ENCODE peak calls at places on chromosomes 12 and 14, in six cellular contexts. R, L, A, O, C and D are unnamed samples.

GRCh38 chr12:90909069-90909676 is 45.8 kb downstream of the CCER1 start:
- DNase-seq in R (peak; percentile 75), L (no peak), A (peak; percentile 82), O (no peak), C (no peak), D (peak; percentile 73)

GRCh38 chr12:129571901-129572494 is 331.8 kb downstream of the TMEM132D start:
- DNase-seq in R (no peak), L (no peak), A (no peak), O (no peak), C (no peak), D (no peak)

GRCh38 chr14:62269204-62269603 is 507.0 kb downstream of the SNAPC1 start:
- DNase-seq in R (no peak), L (no peak), A (no peak), O (no peak), C (no peak), D (peak; percentile 45)

GRCh38 chr12:67447180-67447579 is 178.0 kb downstream of the CAND1 start:
- DNase-seq in R (no peak), L (no peak), A (no peak), O (no peak), C (no peak), D (no peak)

GRCh38 chr12:40263616-40264409 is 39.0 kb downstream of the LRRK2 start:
- DNase-seq in R (no peak), L (no peak), A (no peak), O (no peak), C (no peak), D (no peak)

GRCh38 chr12:8037046-8037663 is 4.6 kb downstream of the FOXJ2 start:
- DNase-seq in R (no peak), L (no peak), A (no peak), O (no peak), C (no peak), D (no peak)

GRCh38 chr14:95431199-95432145 is 85.0 kb downstream of the SYNE3 start:
- DNase-seq in R (peak; percentile 44), L (no peak), A (peak; percentile 31), O (no peak), C (no peak), D (peak; percentile 71)

GRCh38 chr14:104318558-104319488 is 180.4 kb downstream of the KIF26A start:
- DNase-seq in R (no peak), L (peak; percentile 35), A (no peak), O (no peak), C (no peak), D (no peak)

GRCh38 chr12:30136661-30137060 is 352.9 kb upstream of the TMTC1 start:
- DNase-seq in R (no peak), L (no peak), A (no peak), O (no peak), C (no peak), D (no peak)

GRCh38 chr12:30138483-30138882 is 354.7 kb upstream of the TMTC1 start:
- DNase-seq in R (no peak), L (no peak), A (peak; percentile 19), O (no peak), C (no peak), D (no peak)

GRCh38 chr12:30134229-30134628 is 350.5 kb upstream of the TMTC1 start:
- DNase-seq in R (peak; percentile 64), L (no peak), A (no peak), O (no peak), C (no peak), D (no peak)
- TF ChIP-seq CTCF in R (peak; percentile 58), L (no peak), A (no peak), O (no peak), C (peak; percentile 17), D (no peak)

GRCh38 chr12:62793256-62794217 is 141.4 kb downstream of the PPM1H start:
- DNase-seq in R (peak; percentile 90), L (peak; percentile 91), A (peak; percentile 98), O (peak; percentile 93), C (peak; percentile 94), D (peak; percentile 94)

GRCh38 chr12:62787023-62787422 is 147.9 kb downstream of the PPM1H start:
- DNase-seq in R (no peak), L (no peak), A (no peak), O (no peak), C (no peak), D (no peak)

GRCh38 chr12:62787606-62788005 is 147.3 kb downstream of the PPM1H start:
- DNase-seq in R (no peak), L (no peak), A (no peak), O (no peak), C (no peak), D (no peak)

GRCh38 chr12:62792526-62792925 is 142.4 kb downstream of the PPM1H start:
- DNase-seq in R (no peak), L (no peak), A (no peak), O (no peak), C (no peak), D (no peak)

GRCh38 chr12:62789856-62790255 is 145.1 kb downstream of the PPM1H start:
- DNase-seq in R (no peak), L (no peak), A (no peak), O (no peak), C (no peak), D (no peak)
- H3K4me3 ChIP-seq in R (no peak overlapping the region), L (no peak overlapping the region), A (no peak overlapping the region), O (no peak overlapping the region), C (no peak overlapping the region), D (no peak overlapping the region)

DNA sequence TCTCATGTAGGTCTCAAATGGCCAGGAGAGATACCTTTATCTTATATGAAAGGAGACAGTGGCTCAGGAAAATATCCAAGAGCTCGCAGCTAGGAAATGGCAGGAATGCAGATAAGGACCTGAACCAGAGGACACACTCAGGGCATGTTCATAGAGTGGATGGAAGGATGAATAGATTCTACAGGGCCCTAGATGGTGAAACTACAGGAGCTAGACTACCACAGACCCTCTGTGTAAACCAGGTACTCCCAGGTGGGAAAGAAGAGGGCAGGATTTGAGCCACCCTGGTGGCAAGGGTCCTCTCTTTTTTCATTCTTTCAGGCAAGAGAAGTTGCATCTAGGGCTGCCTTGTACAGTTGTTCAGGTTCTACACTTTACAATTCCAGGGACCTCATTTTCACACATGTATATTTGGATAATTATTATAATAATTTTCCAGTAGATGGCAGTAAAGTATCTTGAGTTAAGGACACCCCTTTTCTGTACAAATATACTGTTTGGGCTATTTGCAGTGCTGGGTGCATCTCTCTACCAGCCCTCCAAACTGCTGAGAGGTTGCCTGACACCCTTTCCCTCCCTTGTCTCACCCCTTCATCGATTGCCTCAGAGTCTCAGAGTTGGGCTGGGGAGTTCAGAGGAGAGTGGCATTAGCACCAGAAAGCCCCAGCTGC is 10.5 kb upstream of the ZDHHC22 start:
- DNase-seq in R (peak; percentile 82), L (no peak), A (peak; percentile 49), O (no peak), C (no peak), D (peak; percentile 23)
- TF ChIP-seq CTCF in R (peak; percentile 61), L (no peak), A (no peak), O (no peak), C (peak; percentile 10), D (peak; percentile 23)

DNA sequence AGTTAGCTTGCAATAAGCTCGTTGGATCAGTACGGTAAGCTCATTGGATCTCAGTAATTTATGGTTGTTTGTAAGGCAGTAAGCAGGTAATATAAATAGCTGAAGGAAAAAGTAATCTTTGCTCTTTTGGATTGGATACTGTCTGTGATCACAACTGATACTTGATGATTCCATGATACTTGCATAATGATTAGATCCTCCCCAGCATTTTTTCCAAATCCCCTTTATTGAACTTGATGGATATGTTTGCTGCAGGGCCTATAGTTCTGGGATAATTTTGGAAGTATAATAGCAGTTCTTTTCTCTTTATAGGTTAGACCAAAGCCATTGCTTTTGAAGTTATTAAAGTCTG is 5.2 kb downstream of the MDM2 start:
- DNase-seq in R (no peak), L (no peak), A (no peak), O (no peak), C (no peak), D (no peak)
- H3K4me3 ChIP-seq in R (no peak overlapping the region), L (no peak overlapping the region), A (peak overlapping the region; percentile 58), O (no peak overlapping the region), C (no peak overlapping the region), D (no peak overlapping the region)

DNA sequence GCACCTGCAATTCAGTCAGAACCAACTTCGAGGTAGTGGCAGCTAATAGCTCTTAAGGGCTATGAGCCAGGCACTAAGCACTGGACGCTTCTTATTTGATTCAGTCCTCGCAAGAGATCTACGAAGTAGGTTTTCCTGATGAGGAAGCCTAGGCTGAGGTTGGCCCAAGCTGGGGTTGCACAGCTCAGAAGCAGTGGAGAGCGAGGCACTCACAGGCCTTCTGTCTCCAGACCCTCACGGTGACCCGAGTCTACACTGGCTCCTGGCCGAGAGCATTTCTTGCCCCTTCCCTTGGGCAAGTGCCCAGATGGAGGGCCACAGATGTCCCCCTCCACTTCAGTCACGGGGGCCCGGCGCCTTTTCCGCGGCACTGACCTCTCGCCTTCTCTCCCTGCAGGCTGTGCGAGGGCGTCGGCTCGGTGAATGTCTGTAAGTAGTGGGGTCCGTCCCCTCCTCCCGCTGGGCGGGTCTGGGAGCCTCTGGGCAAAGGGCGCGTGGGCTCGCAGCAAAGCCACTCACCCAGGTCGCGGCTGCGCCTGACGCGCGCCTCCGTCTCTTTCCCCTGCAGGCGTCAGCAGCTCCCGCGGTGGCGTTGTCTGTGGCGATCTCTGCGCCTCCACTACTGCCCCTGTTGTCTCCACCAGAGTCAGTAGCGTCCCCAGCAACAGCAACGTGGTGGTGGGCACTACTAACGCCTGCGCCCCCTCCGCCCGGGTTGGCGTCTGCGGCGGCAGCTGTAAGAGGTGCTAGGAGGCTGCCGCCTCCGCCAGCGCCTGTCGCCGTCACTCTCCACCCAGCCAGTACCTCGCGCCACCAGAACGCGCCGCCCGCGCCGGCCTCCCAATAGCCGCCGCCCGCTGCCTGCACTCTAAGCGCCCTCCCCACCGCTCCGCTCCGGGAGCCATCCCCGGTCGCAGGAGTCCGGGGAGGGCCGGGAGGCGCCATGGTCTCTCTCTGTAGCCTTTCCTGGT is 13.1 kb downstream of the KRT83 start:
- DNase-seq in R (peak; percentile 59), L (no peak), A (peak; percentile 24), O (no peak), C (no peak), D (no peak)
- TF ChIP-seq CTCF in R (no peak), L (no peak), A (peak; percentile 18), O (peak; percentile 8), C (peak; percentile 1), D (no peak)

GRCh38 chr14:54211562-54212308 is 185.1 kb upstream of the CDKN3 start:
- DNase-seq in R (peak; percentile 99), L (no peak), A (peak; percentile 93), O (no peak), C (peak; percentile 60), D (peak; percentile 87)
- H3K4me3 ChIP-seq in R (peak overlapping the region; percentile 25), L (no peak overlapping the region), A (no peak overlapping the region), O (no peak overlapping the region), C (no peak overlapping the region), D (no peak overlapping the region)

DNA sequence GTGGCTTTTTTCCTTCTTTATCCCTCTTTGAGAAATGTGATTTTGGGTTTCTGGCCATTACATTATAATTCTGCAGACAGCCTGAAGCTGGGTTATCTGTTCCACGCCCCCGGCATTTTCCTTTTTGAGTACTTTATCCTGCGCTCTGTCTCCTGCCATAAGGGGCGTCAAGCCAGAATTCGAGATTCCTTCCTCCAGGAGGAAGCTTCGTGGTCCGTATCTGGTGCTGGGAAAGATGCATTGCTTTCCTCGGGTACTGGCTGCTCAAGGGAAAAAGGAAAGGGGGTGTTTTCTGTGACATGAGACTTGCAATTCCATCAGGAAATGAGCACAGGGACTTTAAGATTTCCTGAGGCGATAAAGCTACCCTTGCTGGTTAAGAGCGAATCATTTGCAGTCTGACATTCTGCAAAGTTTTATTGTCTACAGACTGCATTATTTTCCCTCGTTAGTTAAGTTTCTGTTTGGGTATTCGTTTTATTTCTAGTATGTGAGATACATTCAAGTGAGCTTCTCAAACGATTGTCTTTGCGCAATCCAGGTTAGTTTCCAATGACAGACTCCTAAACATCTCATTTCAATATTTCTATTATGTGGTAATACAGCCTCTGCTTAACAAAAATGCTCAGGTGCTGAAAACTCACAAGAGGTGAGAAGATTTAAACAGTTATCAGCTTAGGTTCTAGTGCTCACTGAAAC is 706 bp downstream of the AKAP5 start:
- DNase-seq in R (peak; percentile 50), L (peak; percentile 43), A (peak; percentile 61), O (no peak), C (peak; percentile 2), D (peak; percentile 45)
- TF ChIP-seq CTCF in R (no peak), L (no peak), A (peak; percentile 52), O (no peak), C (peak; percentile 54), D (peak; percentile 32)